ENCODE peak calls at places on chromosomes 6 and 20, in five cellular contexts. One of them, this sample, is unnamed.

GRCh38 chr6:13614126-13614925 is 809 bp upstream of the NOL7 start:
- DNase-seq in IMR-90: no peak
- DNase-seq in HL-60: no peak
- DNase-seq in K562: peak
- DNase-seq in CD4-positive, CD25-positive, alpha-beta regulatory T cell: no peak
- DNase-seq in this sample: peak

GRCh38 chr6:135440087-135440792 is 57.3 kb downstream of the AHI1 start:
- DNase-seq in IMR-90: no peak
- DNase-seq in HL-60: no peak
- DNase-seq in K562: no peak
- DNase-seq in CD4-positive, CD25-positive, alpha-beta regulatory T cell: no peak
- DNase-seq in this sample: no peak

GRCh38 chr6:157182503-157183254 is 140.6 kb downstream of the TMEM242 start:
- DNase-seq in IMR-90: no peak
- DNase-seq in HL-60: no peak
- DNase-seq in K562: no peak
- DNase-seq in CD4-positive, CD25-positive, alpha-beta regulatory T cell: no peak
- DNase-seq in this sample: no peak

GRCh38 chr20:61023612-61024011 is 228.4 kb upstream of the CDH4 start:
- DNase-seq in IMR-90: no peak
- DNase-seq in HL-60: no peak
- DNase-seq in K562: no peak
- DNase-seq in CD4-positive, CD25-positive, alpha-beta regulatory T cell: no peak
- DNase-seq in this sample: no peak

GRCh38 chr20:61330441-61330840 is 78.4 kb downstream of the CDH4 start:
- DNase-seq in IMR-90: no peak
- DNase-seq in HL-60: no peak
- DNase-seq in K562: no peak
- DNase-seq in CD4-positive, CD25-positive, alpha-beta regulatory T cell: no peak
- DNase-seq in this sample: no peak

GRCh38 chr6:12266571-12266970 is 23.6 kb upstream of the EDN1 start:
- DNase-seq in IMR-90: peak
- DNase-seq in HL-60: peak
- DNase-seq in K562: no peak
- DNase-seq in CD4-positive, CD25-positive, alpha-beta regulatory T cell: no peak
- DNase-seq in this sample: no peak

GRCh38 chr6:165884813-165885765 is 222.0 kb upstream of the PDE10A start:
- DNase-seq in IMR-90: peak
- DNase-seq in HL-60: peak
- DNase-seq in K562: peak
- DNase-seq in CD4-positive, CD25-positive, alpha-beta regulatory T cell: peak
- DNase-seq in this sample: peak

GRCh38 chr6:26199773-26200728 is 112.8 kb downstream of the HFE start:
- DNase-seq in IMR-90: peak
- DNase-seq in HL-60: no peak
- DNase-seq in K562: no peak
- DNase-seq in CD4-positive, CD25-positive, alpha-beta regulatory T cell: no peak
- DNase-seq in this sample: no peak

GRCh38 chr6:30447237-30447636 is 42.1 kb upstream of the HLA-E start:
- DNase-seq in IMR-90: peak
- DNase-seq in HL-60: no peak
- DNase-seq in K562: no peak
- DNase-seq in CD4-positive, CD25-positive, alpha-beta regulatory T cell: no peak
- DNase-seq in this sample: no peak

GRCh38 chr6:129748901-129749748 is 39.1 kb upstream of the ARHGAP18 start:
- DNase-seq in IMR-90: peak
- DNase-seq in HL-60: peak
- DNase-seq in K562: no peak
- DNase-seq in CD4-positive, CD25-positive, alpha-beta regulatory T cell: no peak
- DNase-seq in this sample: no peak

GRCh38 chr6:49410564-49410963 is 52.5 kb downstream of the MMUT start:
- DNase-seq in IMR-90: no peak
- DNase-seq in HL-60: no peak
- DNase-seq in K562: no peak
- DNase-seq in CD4-positive, CD25-positive, alpha-beta regulatory T cell: no peak
- DNase-seq in this sample: no peak

GRCh38 chr20:25035924-25036323 is 22.0 kb downstream of the ACSS1 start:
- DNase-seq in IMR-90: no peak
- DNase-seq in HL-60: no peak
- DNase-seq in K562: no peak
- DNase-seq in CD4-positive, CD25-positive, alpha-beta regulatory T cell: no peak
- DNase-seq in this sample: peak

GRCh38 chr20:63178889-63179751 is 36.8 kb downstream of the YTHDF1 start:
- DNase-seq in IMR-90: peak
- DNase-seq in HL-60: no peak
- DNase-seq in K562: peak
- DNase-seq in CD4-positive, CD25-positive, alpha-beta regulatory T cell: peak
- DNase-seq in this sample: peak

DNA sequence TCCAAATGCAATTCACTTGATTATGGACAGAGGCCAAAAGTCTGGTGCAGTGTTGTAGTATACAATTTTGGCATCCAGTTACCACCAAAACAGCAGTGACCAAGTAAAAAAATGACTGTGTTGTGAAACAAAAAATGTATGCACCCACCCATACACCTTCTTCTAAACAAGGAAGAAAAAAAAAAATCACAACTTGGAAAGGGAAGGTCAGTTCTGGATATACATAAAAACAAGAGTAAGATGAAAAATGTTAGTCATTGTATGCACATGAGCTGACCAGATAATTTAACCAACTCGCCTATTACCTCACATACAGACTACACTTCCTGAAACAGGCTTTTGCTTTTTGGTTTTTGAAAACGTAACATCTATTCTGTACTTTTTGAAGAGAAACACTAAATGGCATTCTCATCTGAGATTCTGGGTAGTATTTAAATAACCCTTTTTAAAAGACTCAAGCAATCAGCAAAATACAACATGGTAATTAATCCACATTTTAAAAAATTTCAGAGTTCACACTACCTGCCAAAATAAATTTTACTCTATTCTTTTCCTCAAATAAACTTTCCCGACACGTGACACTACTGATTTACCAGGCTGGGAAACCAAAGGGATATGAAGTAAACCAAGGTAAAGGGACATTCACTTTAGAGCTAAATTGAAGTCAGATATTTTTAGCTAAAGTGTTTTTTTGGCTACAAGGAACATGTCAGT is 141.6 kb upstream of the SHLD1 start:
- DNase-seq in IMR-90: peak
- DNase-seq in HL-60: no peak
- DNase-seq in K562: no peak
- DNase-seq in CD4-positive, CD25-positive, alpha-beta regulatory T cell: peak
- DNase-seq in this sample: no peak
- H3K4me3 ChIP-seq in IMR-90: peak
- H3K4me3 ChIP-seq in HL-60: peak
- H3K4me3 ChIP-seq in K562: peak
- H3K4me3 ChIP-seq in CD4-positive, CD25-positive, alpha-beta regulatory T cell: peak
- H3K4me3 ChIP-seq in this sample: no peak

DNA sequence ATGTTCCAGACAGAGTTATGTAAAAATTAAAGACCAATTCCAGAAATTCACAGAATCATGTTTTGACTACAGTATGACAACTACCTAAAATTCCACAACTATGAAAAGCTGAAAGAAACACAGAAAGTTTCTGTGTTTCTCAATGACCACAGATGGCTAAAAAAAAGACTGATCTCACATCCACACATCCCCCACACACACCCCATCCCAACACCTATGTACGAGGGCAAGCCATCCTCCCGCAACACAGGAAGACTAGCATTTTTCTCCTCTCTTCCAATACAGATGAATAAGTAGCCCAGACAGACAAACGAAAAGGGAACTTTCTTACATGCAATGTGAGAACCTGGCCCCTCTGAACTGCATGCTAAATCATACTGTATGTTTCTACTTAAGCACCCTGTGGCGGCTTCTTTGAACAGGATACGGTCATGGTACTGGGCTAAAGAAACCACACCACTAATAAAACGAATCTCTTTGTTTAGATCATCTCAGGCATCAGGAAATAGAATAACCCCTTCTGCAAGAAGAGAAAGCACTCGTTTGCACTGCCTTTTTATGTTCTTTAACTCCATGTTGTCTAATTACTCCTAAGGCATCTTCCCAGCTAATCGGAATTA is 116.2 kb downstream of the GMDS start:
- DNase-seq in IMR-90: no peak
- DNase-seq in HL-60: no peak
- DNase-seq in K562: no peak
- DNase-seq in CD4-positive, CD25-positive, alpha-beta regulatory T cell: no peak
- DNase-seq in this sample: no peak
- H3K4me3 ChIP-seq in IMR-90: no peak
- H3K4me3 ChIP-seq in HL-60: no peak
- H3K4me3 ChIP-seq in K562: no peak
- H3K4me3 ChIP-seq in CD4-positive, CD25-positive, alpha-beta regulatory T cell: no peak
- H3K4me3 ChIP-seq in this sample: no peak

DNA sequence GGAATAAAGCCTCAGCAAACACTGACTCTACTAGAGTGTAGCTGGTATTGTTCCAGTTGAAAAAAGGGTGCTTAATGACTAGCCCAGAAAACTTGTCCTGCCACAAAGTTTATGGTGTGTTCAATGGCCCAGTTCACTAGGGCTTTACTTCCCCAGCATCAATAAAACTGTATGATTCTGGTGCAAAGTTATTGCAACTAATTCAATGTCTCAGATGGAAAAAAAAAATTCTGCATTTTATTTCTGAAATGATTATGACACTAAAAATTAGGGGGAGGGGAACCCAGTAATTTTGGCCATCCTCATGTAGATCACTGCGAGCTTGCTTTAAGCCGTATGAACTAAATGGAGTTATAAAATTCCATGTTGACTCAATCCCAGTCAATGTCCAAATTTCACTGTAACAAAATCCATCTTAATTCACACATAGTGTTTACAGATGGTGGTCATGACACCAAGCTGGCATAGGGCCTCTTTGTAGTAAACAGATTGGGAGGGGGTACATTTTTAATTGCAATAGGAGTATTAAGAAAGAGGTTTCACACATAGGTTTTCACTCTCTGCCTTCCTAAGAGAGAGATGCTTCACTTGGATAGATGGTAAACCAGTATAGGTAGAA is 41.2 kb downstream of the PTPRK start:
- DNase-seq in IMR-90: no peak
- DNase-seq in HL-60: no peak
- DNase-seq in K562: no peak
- DNase-seq in CD4-positive, CD25-positive, alpha-beta regulatory T cell: no peak
- DNase-seq in this sample: no peak
- H3K4me3 ChIP-seq in IMR-90: no peak
- H3K4me3 ChIP-seq in HL-60: no peak
- H3K4me3 ChIP-seq in K562: no peak
- H3K4me3 ChIP-seq in CD4-positive, CD25-positive, alpha-beta regulatory T cell: peak
- H3K4me3 ChIP-seq in this sample: no peak

DNA sequence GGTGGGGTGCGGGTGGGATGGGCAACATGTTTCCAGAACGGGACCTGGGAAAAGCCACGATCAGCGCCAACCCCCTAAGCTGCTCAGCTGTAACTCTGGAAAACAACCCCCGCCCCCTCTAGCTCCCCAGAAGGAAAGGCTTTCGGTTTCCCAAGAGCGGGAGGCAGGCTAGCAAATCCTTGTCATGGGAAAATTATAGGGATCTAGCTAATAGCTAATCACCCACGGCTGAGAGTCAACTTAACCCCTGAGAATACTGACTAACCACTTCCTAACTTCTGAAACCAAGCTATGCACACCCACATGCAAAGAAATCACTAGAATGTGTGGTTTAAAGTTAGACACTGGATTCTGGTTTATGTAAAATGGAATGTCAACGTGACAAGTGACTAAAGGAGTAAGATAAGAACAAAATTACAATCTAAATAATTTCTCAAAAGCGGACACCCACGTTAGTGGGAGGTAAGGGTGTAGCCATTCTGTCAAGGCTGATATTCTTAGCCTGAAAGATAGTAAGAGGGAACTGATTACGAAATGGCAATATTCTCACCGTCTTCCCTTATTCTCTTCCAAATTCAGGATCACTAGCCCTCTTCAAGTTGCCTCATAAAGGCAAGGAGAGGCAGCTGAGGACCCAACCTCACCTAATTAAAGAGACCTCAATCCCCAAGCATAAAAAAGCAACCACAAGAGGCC is 20.1 kb downstream of the JAG1 start:
- DNase-seq in IMR-90: peak
- DNase-seq in HL-60: no peak
- DNase-seq in K562: no peak
- DNase-seq in CD4-positive, CD25-positive, alpha-beta regulatory T cell: no peak
- DNase-seq in this sample: no peak
- H3K4me3 ChIP-seq in IMR-90: peak
- H3K4me3 ChIP-seq in HL-60: no peak
- H3K4me3 ChIP-seq in K562: no peak
- H3K4me3 ChIP-seq in CD4-positive, CD25-positive, alpha-beta regulatory T cell: no peak
- H3K4me3 ChIP-seq in this sample: no peak

DNA sequence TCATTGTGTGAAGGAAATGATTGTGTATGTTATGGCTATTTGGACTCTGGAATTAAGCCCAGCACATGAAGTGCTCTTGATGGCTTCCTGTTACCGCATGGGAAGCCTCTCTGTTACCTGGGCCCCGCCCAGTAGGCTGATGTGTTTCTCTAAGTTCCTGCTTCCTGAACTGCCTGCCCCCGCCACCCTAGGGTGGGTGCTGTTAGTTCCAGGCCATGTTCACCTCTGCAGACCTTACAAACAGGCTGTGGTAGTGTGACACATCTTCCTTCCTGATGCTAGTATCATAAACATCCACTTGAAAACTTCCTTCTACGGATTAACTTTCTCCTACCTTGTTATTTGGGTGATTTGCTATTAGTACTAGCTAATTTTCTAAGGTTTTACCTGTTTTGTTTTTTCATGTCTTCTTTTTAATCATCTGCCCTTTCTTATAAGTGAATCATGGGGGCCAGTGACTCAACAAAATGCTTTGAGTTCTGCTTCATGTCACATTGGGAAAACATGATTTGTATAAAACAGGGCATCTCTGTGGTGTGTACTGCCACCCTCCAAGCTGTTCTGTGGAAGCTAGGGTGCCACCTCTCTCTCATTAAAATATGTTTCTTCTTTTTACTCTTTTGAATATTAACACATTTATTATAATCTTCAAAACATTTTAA is 40.6 kb downstream of the SH3BGRL2 start:
- DNase-seq in IMR-90: peak
- DNase-seq in HL-60: no peak
- DNase-seq in K562: peak
- DNase-seq in CD4-positive, CD25-positive, alpha-beta regulatory T cell: peak
- DNase-seq in this sample: no peak
- H3K4me3 ChIP-seq in IMR-90: no peak
- H3K4me3 ChIP-seq in HL-60: no peak
- H3K4me3 ChIP-seq in K562: no peak
- H3K4me3 ChIP-seq in CD4-positive, CD25-positive, alpha-beta regulatory T cell: no peak
- H3K4me3 ChIP-seq in this sample: no peak

GRCh38 chr6:56669585-56669984 is 26.9 kb upstream of the DST start:
- DNase-seq in IMR-90: no peak
- DNase-seq in HL-60: no peak
- DNase-seq in K562: no peak
- DNase-seq in CD4-positive, CD25-positive, alpha-beta regulatory T cell: no peak
- DNase-seq in this sample: no peak
- H3K4me3 ChIP-seq in IMR-90: no peak
- H3K4me3 ChIP-seq in HL-60: no peak
- H3K4me3 ChIP-seq in K562: no peak
- H3K4me3 ChIP-seq in CD4-positive, CD25-positive, alpha-beta regulatory T cell: no peak
- H3K4me3 ChIP-seq in this sample: no peak

DNA sequence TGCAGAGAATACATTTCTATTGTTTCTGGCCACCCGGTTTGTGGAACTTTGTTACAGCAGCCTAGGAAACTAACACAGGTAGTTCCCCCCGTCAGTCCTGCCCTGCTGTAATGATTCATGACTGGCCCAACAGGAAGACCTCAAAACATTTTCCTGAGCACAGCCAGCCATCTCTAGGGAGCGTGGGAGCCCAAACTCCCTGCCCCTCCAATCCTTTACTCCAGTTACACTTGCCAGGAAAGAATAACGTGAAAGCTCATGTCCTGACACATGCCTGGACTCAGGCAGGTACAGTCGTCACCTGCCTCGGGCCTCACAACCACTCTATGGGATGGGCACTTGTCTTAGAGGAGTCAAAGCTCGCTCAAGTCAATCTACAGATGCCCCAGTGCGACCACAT is 8.4 kb downstream of the TXNDC5 start:
- DNase-seq in IMR-90: no peak
- DNase-seq in HL-60: no peak
- DNase-seq in K562: no peak
- DNase-seq in CD4-positive, CD25-positive, alpha-beta regulatory T cell: no peak
- DNase-seq in this sample: no peak
- H3K4me3 ChIP-seq in IMR-90: no peak
- H3K4me3 ChIP-seq in HL-60: no peak
- H3K4me3 ChIP-seq in K562: no peak
- H3K4me3 ChIP-seq in CD4-positive, CD25-positive, alpha-beta regulatory T cell: no peak
- H3K4me3 ChIP-seq in this sample: no peak